ENCODE peak calls at places on chromosomes 7 and 10, in six cellular contexts. One of them, this sample, is unnamed.

GRCh38 chr10:18185621-18186020 is 45.4 kb downstream of the CACNB2 start:
- DNase-seq in neuronal stem cell: no peak
- DNase-seq in upper lobe of right lung: no peak
- DNase-seq in MM.1S: no peak
- DNase-seq in GM23248: no peak
- DNase-seq in pancreas: peak; percentile 49
- DNase-seq in this sample: no peak

GRCh38 chr10:122164815-122165491 is 106.1 kb upstream of the BTBD16 start:
- DNase-seq in MM.1S: no peak
- DNase-seq in upper lobe of right lung: no peak
- DNase-seq in pancreas: peak; percentile 35
- DNase-seq in neuronal stem cell: no peak
- DNase-seq in GM23248: no peak
- DNase-seq in this sample: no peak

GRCh38 chr7:102473271-102473991 is 5.3 kb downstream of the POLR2J start:
- DNase-seq in neuronal stem cell: no peak
- DNase-seq in upper lobe of right lung: no peak
- DNase-seq in pancreas: peak; percentile 1
- DNase-seq in MM.1S: peak; percentile 4
- DNase-seq in GM23248: no peak
- DNase-seq in this sample: no peak

GRCh38 chr10:102225646-102226541 is at the start of gene ELOVL3:
- DNase-seq in MM.1S: peak; percentile 96
- DNase-seq in neuronal stem cell: peak; percentile 88
- DNase-seq in GM23248: peak; percentile 97
- DNase-seq in pancreas: peak; percentile 90
- DNase-seq in upper lobe of right lung: peak; percentile 95
- DNase-seq in this sample: peak; percentile 61

GRCh38 chr7:111509298-111509697 is 53.0 kb downstream of the IMMP2L start:
- DNase-seq in MM.1S: no peak
- DNase-seq in GM23248: no peak
- DNase-seq in upper lobe of right lung: no peak
- DNase-seq in neuronal stem cell: no peak
- DNase-seq in pancreas: no peak
- DNase-seq in this sample: no peak

GRCh38 chr10:58576736-58577366 is 64.2 kb downstream of the BICC1 start:
- DNase-seq in upper lobe of right lung: no peak
- DNase-seq in MM.1S: no peak
- DNase-seq in pancreas: no peak
- DNase-seq in GM23248: no peak
- DNase-seq in neuronal stem cell: no peak
- DNase-seq in this sample: no peak

GRCh38 chr10:76644481-76644880 is 993.1 kb downstream of the KCNMA1 start:
- DNase-seq in pancreas: no peak
- DNase-seq in neuronal stem cell: no peak
- DNase-seq in GM23248: no peak
- DNase-seq in upper lobe of right lung: no peak
- DNase-seq in MM.1S: no peak
- DNase-seq in this sample: no peak

GRCh38 chr7:4634166-4634565 is 47.9 kb upstream of the FOXK1 start:
- DNase-seq in neuronal stem cell: no peak
- DNase-seq in MM.1S: no peak
- DNase-seq in pancreas: no peak
- DNase-seq in GM23248: peak; percentile 63
- DNase-seq in upper lobe of right lung: no peak
- DNase-seq in this sample: no peak

GRCh38 chr10:123301077-123301875 is 147.1 kb downstream of the BUB3 start:
- DNase-seq in neuronal stem cell: no peak
- DNase-seq in upper lobe of right lung: no peak
- DNase-seq in pancreas: no peak
- DNase-seq in MM.1S: no peak
- DNase-seq in GM23248: peak; percentile 69
- DNase-seq in this sample: no peak
- H3K27ac ChIP-seq in neuronal stem cell: peak overlapping the region; percentile 57
- H3K27ac ChIP-seq in upper lobe of right lung: no peak overlapping the region
- H3K27ac ChIP-seq in pancreas: no peak overlapping the region
- H3K27ac ChIP-seq in MM.1S: no peak overlapping the region
- H3K27ac ChIP-seq in GM23248: no peak overlapping the region
- H3K27ac ChIP-seq in this sample: no peak overlapping the region

GRCh38 chr10:109770000-109770399 is 153.3 kb downstream of the XPNPEP1 start:
- DNase-seq in neuronal stem cell: no peak
- DNase-seq in upper lobe of right lung: no peak
- DNase-seq in pancreas: no peak
- DNase-seq in MM.1S: no peak
- DNase-seq in GM23248: no peak
- DNase-seq in this sample: no peak

GRCh38 chr10:109762556-109762955 is 160.8 kb downstream of the XPNPEP1 start:
- DNase-seq in GM23248: no peak
- DNase-seq in upper lobe of right lung: no peak
- DNase-seq in pancreas: no peak
- DNase-seq in neuronal stem cell: no peak
- DNase-seq in MM.1S: no peak
- DNase-seq in this sample: no peak

DNA sequence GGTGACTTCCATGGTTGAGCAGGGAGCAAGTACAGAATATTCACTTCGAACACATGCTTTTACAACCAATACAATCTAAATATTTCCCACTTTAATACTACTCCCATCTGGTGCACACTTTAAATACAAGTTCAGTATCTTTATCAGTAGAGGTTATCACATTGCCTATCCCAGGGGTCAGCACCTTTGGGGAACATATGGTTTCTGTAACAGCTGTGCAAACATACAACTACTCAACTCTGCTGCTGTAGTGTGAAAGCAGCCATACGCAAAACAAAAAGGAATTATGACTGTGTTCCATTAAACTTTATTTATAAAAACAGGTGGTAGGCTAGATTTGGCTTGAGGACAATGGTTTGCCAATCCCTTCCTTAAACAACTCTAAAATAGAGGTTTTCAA is 157.5 kb downstream of the XPNPEP1 start:
- DNase-seq in neuronal stem cell: no peak
- DNase-seq in MM.1S: no peak
- DNase-seq in pancreas: no peak
- DNase-seq in upper lobe of right lung: no peak
- DNase-seq in GM23248: no peak
- DNase-seq in this sample: no peak
- H3K36me3 ChIP-seq in neuronal stem cell: no peaks in the 10 kb centered on the region
- H3K36me3 ChIP-seq in MM.1S: no peaks in the 10 kb centered on the region
- H3K36me3 ChIP-seq in pancreas: no peaks in the 10 kb centered on the region
- H3K36me3 ChIP-seq in upper lobe of right lung: no peaks in the 10 kb centered on the region
- H3K36me3 ChIP-seq in GM23248: no peaks in the 10 kb centered on the region
- H3K36me3 ChIP-seq in this sample: no peaks in the 10 kb centered on the region

DNA sequence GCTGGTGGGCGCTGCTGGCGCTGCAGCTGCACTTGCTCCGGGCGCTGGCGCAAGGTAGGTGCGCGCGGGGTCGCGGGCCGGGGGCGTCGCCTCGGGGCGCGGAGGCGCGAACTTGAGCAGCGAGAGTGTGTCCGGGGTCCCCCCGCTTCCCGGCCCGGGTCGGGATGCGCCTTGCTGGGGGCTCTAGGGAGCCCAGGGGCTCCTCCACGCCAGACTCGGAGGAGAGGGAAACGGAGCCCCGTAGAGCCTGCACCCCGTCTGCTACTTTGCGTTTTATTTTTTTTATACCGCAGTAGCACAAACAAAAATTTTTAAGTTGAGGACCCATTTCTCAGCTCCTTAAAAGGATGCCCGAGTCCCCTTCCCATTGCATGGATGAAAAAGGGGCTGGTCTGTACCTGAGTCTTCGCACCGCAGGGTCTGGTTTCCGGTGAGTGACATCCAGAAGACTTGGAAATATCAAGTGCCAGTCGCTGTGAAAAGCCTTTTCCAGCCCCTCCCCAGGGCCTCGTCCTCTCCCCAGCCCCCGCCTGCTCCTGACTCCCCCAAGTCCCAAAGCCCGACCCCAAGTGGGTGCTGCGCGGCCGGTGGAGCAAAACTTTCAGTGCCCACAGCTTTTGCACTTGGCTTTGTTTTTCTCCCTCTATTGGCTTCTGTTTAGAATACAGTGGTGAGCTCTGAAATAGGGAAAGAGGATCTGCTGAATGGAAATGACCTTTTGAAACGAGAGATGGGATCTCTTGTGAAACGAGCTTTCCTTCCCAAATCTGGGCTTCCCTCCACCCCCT is 973 bp downstream of the SDK1 start:
- DNase-seq in MM.1S: no peak
- DNase-seq in neuronal stem cell: peak; percentile 9
- DNase-seq in upper lobe of right lung: no peak
- DNase-seq in GM23248: peak; percentile 35
- DNase-seq in pancreas: peak; percentile 26
- DNase-seq in this sample: peak; percentile 53
- H3K27ac ChIP-seq in MM.1S: no peak overlapping the region
- H3K27ac ChIP-seq in neuronal stem cell: no peak overlapping the region
- H3K27ac ChIP-seq in upper lobe of right lung: no peak overlapping the region
- H3K27ac ChIP-seq in GM23248: no peak overlapping the region
- H3K27ac ChIP-seq in pancreas: peak overlapping the region; percentile 48
- H3K27ac ChIP-seq in this sample: no peak overlapping the region

DNA sequence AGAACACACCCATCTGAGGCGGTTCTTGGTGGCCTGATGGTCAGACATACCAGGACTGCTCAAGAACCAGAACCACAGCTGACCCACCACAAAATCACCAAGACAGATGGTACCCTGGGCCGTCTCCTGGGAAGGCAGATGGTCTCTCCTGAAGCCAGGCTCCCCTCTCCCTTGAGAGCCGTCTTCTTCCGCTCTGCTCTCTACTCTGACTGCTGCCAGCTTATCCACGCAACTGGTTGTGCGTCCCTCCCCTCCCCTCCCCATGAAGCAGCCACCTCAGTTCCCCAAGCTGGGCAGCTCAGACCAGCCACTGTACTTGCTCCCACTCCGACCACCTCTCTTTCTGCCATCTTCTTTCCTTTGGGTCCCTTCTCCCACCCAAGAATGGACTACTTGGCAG is 14.0 kb downstream of the PDIA4 start:
- DNase-seq in neuronal stem cell: no peak
- DNase-seq in MM.1S: no peak
- DNase-seq in GM23248: no peak
- DNase-seq in pancreas: no peak
- DNase-seq in upper lobe of right lung: no peak
- DNase-seq in this sample: no peak
- H3K36me3 ChIP-seq in neuronal stem cell: peaks cover 97% of the 10 kb centered on the region
- H3K36me3 ChIP-seq in MM.1S: peaks cover 31% of the 10 kb centered on the region
- H3K36me3 ChIP-seq in GM23248: peaks cover 14% of the 10 kb centered on the region
- H3K36me3 ChIP-seq in pancreas: peaks cover 28% of the 10 kb centered on the region
- H3K36me3 ChIP-seq in upper lobe of right lung: peaks cover 95% of the 10 kb centered on the region
- H3K36me3 ChIP-seq in this sample: peaks cover 45% of the 10 kb centered on the region

GRCh38 chr10:22022257-22023051 is 18.9 kb upstream of the DNAJC1 start:
- DNase-seq in pancreas: no peak
- DNase-seq in neuronal stem cell: no peak
- DNase-seq in MM.1S: no peak
- DNase-seq in upper lobe of right lung: no peak
- DNase-seq in GM23248: no peak
- DNase-seq in this sample: peak; percentile 60
- H3K27ac ChIP-seq in pancreas: no peak overlapping the region
- H3K27ac ChIP-seq in neuronal stem cell: no peak overlapping the region
- H3K27ac ChIP-seq in MM.1S: no peak overlapping the region
- H3K27ac ChIP-seq in upper lobe of right lung: no peak overlapping the region
- H3K27ac ChIP-seq in GM23248: no peak overlapping the region
- H3K27ac ChIP-seq in this sample: peak overlapping the region; percentile 18

DNA sequence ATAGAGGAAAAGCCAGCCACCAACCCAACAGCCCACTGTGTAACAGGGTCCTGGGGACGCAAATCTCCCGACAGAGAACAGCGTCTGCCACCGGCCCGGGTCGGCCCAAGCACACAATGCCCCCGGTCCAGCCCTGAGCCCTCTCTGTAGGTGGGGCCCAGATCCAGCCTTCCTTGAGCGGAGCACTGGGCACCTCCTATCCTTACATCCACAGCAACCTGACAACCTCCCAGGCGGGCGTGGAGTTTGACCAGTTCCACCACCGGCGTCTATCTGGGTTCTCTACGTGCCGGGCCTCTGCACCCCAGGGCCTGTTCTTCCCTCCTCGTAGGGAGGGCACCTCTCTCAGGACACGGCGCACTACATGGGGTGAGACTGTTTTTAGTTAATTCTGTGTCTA is 109.0 kb downstream of the CYTH3 start:
- DNase-seq in neuronal stem cell: no peak
- DNase-seq in upper lobe of right lung: peak; percentile 39
- DNase-seq in pancreas: no peak
- DNase-seq in MM.1S: no peak
- DNase-seq in GM23248: no peak
- DNase-seq in this sample: no peak
- H3K36me3 ChIP-seq in neuronal stem cell: peaks cover 67% of the 10 kb centered on the region
- H3K36me3 ChIP-seq in upper lobe of right lung: peaks cover 50% of the 10 kb centered on the region
- H3K36me3 ChIP-seq in pancreas: no peaks in the 10 kb centered on the region
- H3K36me3 ChIP-seq in MM.1S: no peaks in the 10 kb centered on the region
- H3K36me3 ChIP-seq in GM23248: peaks cover 12% of the 10 kb centered on the region
- H3K36me3 ChIP-seq in this sample: peaks cover 10% of the 10 kb centered on the region

DNA sequence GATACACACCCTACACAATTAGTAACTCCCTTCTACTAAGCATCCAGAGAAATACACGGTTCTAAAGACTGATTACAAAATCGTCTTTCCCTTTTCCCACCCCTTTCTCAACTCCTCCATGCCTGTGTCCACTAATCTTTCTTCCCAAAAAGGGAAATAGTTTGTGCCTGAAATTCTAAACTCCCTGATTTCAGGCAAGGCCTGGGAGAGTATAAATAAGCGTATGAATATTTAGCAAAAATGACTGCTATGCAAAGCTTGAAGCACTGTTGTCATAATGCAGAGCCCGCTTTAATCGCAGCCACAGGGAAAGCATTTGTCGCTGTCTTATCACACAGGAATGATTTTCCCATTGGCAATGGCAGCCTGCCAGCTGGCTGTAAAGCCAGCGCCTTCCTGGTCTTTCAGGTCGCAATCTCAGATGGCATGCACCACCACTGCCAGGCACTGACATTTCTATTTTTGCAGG is 142.9 kb upstream of the PCGF5 start:
- DNase-seq in upper lobe of right lung: peak; percentile 79
- DNase-seq in MM.1S: no peak
- DNase-seq in neuronal stem cell: no peak
- DNase-seq in GM23248: no peak
- DNase-seq in pancreas: peak; percentile 85
- DNase-seq in this sample: no peak
- H3K27ac ChIP-seq in upper lobe of right lung: peak overlapping the region; percentile 1
- H3K27ac ChIP-seq in MM.1S: no peak overlapping the region
- H3K27ac ChIP-seq in neuronal stem cell: no peak overlapping the region
- H3K27ac ChIP-seq in GM23248: no peak overlapping the region
- H3K27ac ChIP-seq in pancreas: no peak overlapping the region
- H3K27ac ChIP-seq in this sample: no peak overlapping the region

GRCh38 chr10:1120146-1120695 is 64.0 kb downstream of the WDR37 start:
- DNase-seq in upper lobe of right lung: no peak
- DNase-seq in neuronal stem cell: no peak
- DNase-seq in MM.1S: no peak
- DNase-seq in pancreas: no peak
- DNase-seq in GM23248: no peak
- DNase-seq in this sample: no peak
- H3K36me3 ChIP-seq in upper lobe of right lung: peaks cover 84% of the 10 kb centered on the region
- H3K36me3 ChIP-seq in neuronal stem cell: peaks cover 93% of the 10 kb centered on the region
- H3K36me3 ChIP-seq in MM.1S: peaks cover 3% of the 10 kb centered on the region
- H3K36me3 ChIP-seq in pancreas: peaks cover 6% of the 10 kb centered on the region
- H3K36me3 ChIP-seq in GM23248: peaks cover 33% of the 10 kb centered on the region
- H3K36me3 ChIP-seq in this sample: peaks cover 41% of the 10 kb centered on the region